ENCODE peak calls at places on chromosome 17, in four cellular contexts. One of them, this sample, is unnamed.

GRCh38 chr17:29642171-29642611 is 19.5 kb upstream of the CORO6 start:
- DNase-seq in NCI-H2029: no peak
- DNase-seq in amniotic stem cell: no peak
- DNase-seq in hepatic stellate cell: no peak
- DNase-seq in this sample: no peak

GRCh38 chr17:6910987-6911603 is 79.6 kb upstream of the TEKT1 start:
- DNase-seq in NCI-H2029: no peak
- DNase-seq in amniotic stem cell: peak
- DNase-seq in hepatic stellate cell: peak
- DNase-seq in this sample: peak

GRCh38 chr17:77407321-77408277 is 266.8 kb downstream of the SEC14L1 start:
- DNase-seq in NCI-H2029: no peak
- DNase-seq in amniotic stem cell: no peak
- DNase-seq in hepatic stellate cell: no peak
- DNase-seq in this sample: no peak

GRCh38 chr17:39167492-39167891 is 1.5 kb upstream of the ARL5C start:
- DNase-seq in NCI-H2029: no peak
- DNase-seq in amniotic stem cell: no peak
- DNase-seq in hepatic stellate cell: no peak
- DNase-seq in this sample: peak

GRCh38 chr17:34499576-34499975 is 79.8 kb upstream of the TMEM132E start:
- DNase-seq in NCI-H2029: no peak
- DNase-seq in amniotic stem cell: no peak
- DNase-seq in hepatic stellate cell: no peak
- DNase-seq in this sample: peak

GRCh38 chr17:78214706-78215061 is 631 bp downstream of the BIRC5 start:
- DNase-seq in NCI-H2029: no peak
- DNase-seq in amniotic stem cell: no peak
- DNase-seq in hepatic stellate cell: no peak
- DNase-seq in this sample: no peak

GRCh38 chr17:38925263-38925995 is at the start of gene LASP1NB:
- DNase-seq in NCI-H2029: no peak
- DNase-seq in amniotic stem cell: no peak
- DNase-seq in hepatic stellate cell: peak
- DNase-seq in this sample: no peak

GRCh38 chr17:60170835-60171752 is 21.3 kb downstream of the CA4 start:
- DNase-seq in NCI-H2029: peak
- DNase-seq in amniotic stem cell: no peak
- DNase-seq in hepatic stellate cell: no peak
- DNase-seq in this sample: no peak

GRCh38 chr17:32120086-32120485 is 22.2 kb upstream of the RHOT1 start:
- DNase-seq in NCI-H2029: no peak
- DNase-seq in amniotic stem cell: no peak
- DNase-seq in hepatic stellate cell: no peak
- DNase-seq in this sample: no peak

GRCh38 chr17:47802341-47803022 is 19.1 kb downstream of the OSBPL7 start:
- DNase-seq in NCI-H2029: peak
- DNase-seq in amniotic stem cell: peak
- DNase-seq in hepatic stellate cell: peak
- DNase-seq in this sample: peak

GRCh38 chr17:56629450-56630187 is 36.1 kb downstream of the NOG start:
- DNase-seq in NCI-H2029: no peak
- DNase-seq in amniotic stem cell: peak
- DNase-seq in hepatic stellate cell: peak
- DNase-seq in this sample: peak

GRCh38 chr17:47694018-47694817 is at the start of gene TBKBP1:
- DNase-seq in NCI-H2029: no peak
- DNase-seq in amniotic stem cell: no peak
- DNase-seq in hepatic stellate cell: peak
- DNase-seq in this sample: peak

GRCh38 chr17:2418572-2418971 is 17.7 kb upstream of the MNT start:
- DNase-seq in NCI-H2029: no peak
- DNase-seq in amniotic stem cell: no peak
- DNase-seq in hepatic stellate cell: no peak
- DNase-seq in this sample: no peak

GRCh38 chr17:79014158-79014758 is 4.7 kb upstream of the CANT1 start:
- DNase-seq in NCI-H2029: no peak
- DNase-seq in amniotic stem cell: no peak
- DNase-seq in hepatic stellate cell: no peak
- DNase-seq in this sample: no peak

GRCh38 chr17:29046440-29046839 is 3.5 kb downstream of the PIPOX start:
- DNase-seq in NCI-H2029: no peak
- DNase-seq in amniotic stem cell: no peak
- DNase-seq in hepatic stellate cell: no peak
- DNase-seq in this sample: no peak

GRCh38 chr17:50308666-50309065 is 34.4 kb downstream of the TMEM92 start:
- DNase-seq in NCI-H2029: no peak
- DNase-seq in amniotic stem cell: no peak
- DNase-seq in hepatic stellate cell: no peak
- DNase-seq in this sample: no peak

GRCh38 chr17:7852262-7852670 is 2.6 kb upstream of the TMEM88 start:
- DNase-seq in NCI-H2029: no peak
- DNase-seq in amniotic stem cell: no peak
- DNase-seq in hepatic stellate cell: no peak
- DNase-seq in this sample: no peak

GRCh38 chr17:79917902-79918484 is 78.8 kb upstream of the CBX4 start:
- DNase-seq in NCI-H2029: no peak
- DNase-seq in amniotic stem cell: no peak
- DNase-seq in hepatic stellate cell: no peak
- DNase-seq in this sample: no peak

GRCh38 chr17:39169101-39169500 is 3.1 kb upstream of the ARL5C start:
- DNase-seq in NCI-H2029: no peak
- DNase-seq in amniotic stem cell: no peak
- DNase-seq in hepatic stellate cell: no peak
- DNase-seq in this sample: peak

GRCh38 chr17:6648181-6648580 is 3.2 kb downstream of the MED31 start:
- DNase-seq in NCI-H2029: no peak
- DNase-seq in amniotic stem cell: no peak
- DNase-seq in hepatic stellate cell: no peak
- DNase-seq in this sample: peak

GRCh38 chr17:47621293-47622178 is 28.2 kb upstream of the KPNB1 start:
- DNase-seq in NCI-H2029: no peak
- DNase-seq in amniotic stem cell: peak
- DNase-seq in hepatic stellate cell: peak
- DNase-seq in this sample: peak

GRCh38 chr17:76036497-76037380 is 9.6 kb upstream of the EVPL start:
- DNase-seq in NCI-H2029: no peak
- DNase-seq in amniotic stem cell: no peak
- DNase-seq in hepatic stellate cell: no peak
- DNase-seq in this sample: no peak

GRCh38 chr17:43888548-43888947 is 18.8 kb downstream of the MPP2 start:
- DNase-seq in NCI-H2029: no peak
- DNase-seq in amniotic stem cell: no peak
- DNase-seq in hepatic stellate cell: no peak
- DNase-seq in this sample: no peak

GRCh38 chr17:66775262-66775661 is 59.7 kb upstream of the CACNG5 start:
- DNase-seq in NCI-H2029: no peak
- DNase-seq in amniotic stem cell: no peak
- DNase-seq in hepatic stellate cell: no peak
- DNase-seq in this sample: no peak